ENCODE peak calls at places on chromosomes 5 and 9, in six cellular contexts. M is fibroblast of lung, A is DND-41, O is cardiac muscle cell, X is kidney, Y is heart right ventricle. E is an unnamed sample.

GRCh38 chr5:73454379-73455036 is 5.9 kb upstream of the FOXD1 start:
- DNase-seq in M (peak), A (peak), O (peak), X (no peak), Y (no peak), E (peak)

GRCh38 chr5:40689442-40689841 is 9.7 kb downstream of the PTGER4 start:
- DNase-seq in M (peak), A (no peak), O (no peak), X (no peak), Y (no peak), E (peak)

GRCh38 chr9:92489209-92489608 is 6.9 kb upstream of the ASPN start:
- DNase-seq in M (peak), A (no peak), O (no peak), X (no peak), Y (no peak), E (no peak)

GRCh38 chr5:179217356-179217755 is 127.9 kb downstream of the ADAMTS2 start:
- DNase-seq in M (peak), A (no peak), O (no peak), X (no peak), Y (no peak), E (no peak)

GRCh38 chr5:139410121-139410885 is 6.4 kb upstream of the SPATA24 start:
- DNase-seq in M (no peak), A (no peak), O (no peak), X (no peak), Y (no peak), E (no peak)

GRCh38 chr5:137446611-137447010 is 52.5 kb downstream of the SPOCK1 start:
- DNase-seq in M (no peak), A (no peak), O (no peak), X (no peak), Y (no peak), E (no peak)

GRCh38 chr5:111859533-111860270 is 102.7 kb upstream of the NREP start:
- DNase-seq in M (peak), A (no peak), O (no peak), X (no peak), Y (no peak), E (peak)

GRCh38 chr5:87770016-87770415 is 357.3 kb upstream of the CCNH start:
- DNase-seq in M (no peak), A (no peak), O (no peak), X (no peak), Y (no peak), E (no peak)

GRCh38 chr9:12935714-12936113 is 160.9 kb downstream of the LURAP1L start:
- DNase-seq in M (peak), A (no peak), O (no peak), X (no peak), Y (no peak), E (no peak)

GRCh38 chr9:133708123-133708769 is 29.9 kb downstream of the SARDH start:
- DNase-seq in M (no peak), A (no peak), O (no peak), X (peak), Y (no peak), E (no peak)

GRCh38 chr9:92480332-92480771 is 2.0 kb downstream of the ASPN start:
- DNase-seq in M (peak), A (no peak), O (no peak), X (no peak), Y (no peak), E (no peak)

GRCh38 chr5:72363146-72363802 is 43.1 kb downstream of the PTCD2 start:
- DNase-seq in M (peak), A (no peak), O (no peak), X (no peak), Y (no peak), E (peak)

GRCh38 chr5:78065073-78065472 is 229.4 kb downstream of the AP3B1 start:
- DNase-seq in M (no peak), A (no peak), O (no peak), X (peak), Y (no peak), E (no peak)

GRCh38 chr5:131944700-131945550 is 538 bp downstream of the MEIKIN start:
- DNase-seq in M (no peak), A (no peak), O (no peak), X (peak), Y (no peak), E (no peak)

GRCh38 chr5:173499471-173500212 is 116.8 kb downstream of the BOD1 start:
- DNase-seq in M (no peak), A (no peak), O (no peak), X (no peak), Y (peak), E (no peak)

GRCh38 chr5:38414348-38414747 is 142.1 kb downstream of the LIFR start:
- DNase-seq in M (no peak), A (no peak), O (no peak), X (no peak), Y (no peak), E (no peak)

GRCh38 chr5:8568858-8569257 is 699.9 kb downstream of the MTRR start:
- DNase-seq in M (no peak), A (no peak), O (no peak), X (no peak), Y (no peak), E (no peak)

GRCh38 chr5:88021141-88021540 is 247.5 kb downstream of the TMEM161B start:
- DNase-seq in M (no peak), A (no peak), O (no peak), X (no peak), Y (no peak), E (no peak)

GRCh38 chr5:163565931-163566608 is 60.7 kb downstream of the MAT2B start:
- DNase-seq in M (peak), A (no peak), O (peak), X (no peak), Y (no peak), E (peak)

GRCh38 chr5:141420855-141421488 is at the start of gene PCDHGA11:
- DNase-seq in M (peak), A (peak), O (no peak), X (no peak), Y (no peak), E (no peak)

DNA sequence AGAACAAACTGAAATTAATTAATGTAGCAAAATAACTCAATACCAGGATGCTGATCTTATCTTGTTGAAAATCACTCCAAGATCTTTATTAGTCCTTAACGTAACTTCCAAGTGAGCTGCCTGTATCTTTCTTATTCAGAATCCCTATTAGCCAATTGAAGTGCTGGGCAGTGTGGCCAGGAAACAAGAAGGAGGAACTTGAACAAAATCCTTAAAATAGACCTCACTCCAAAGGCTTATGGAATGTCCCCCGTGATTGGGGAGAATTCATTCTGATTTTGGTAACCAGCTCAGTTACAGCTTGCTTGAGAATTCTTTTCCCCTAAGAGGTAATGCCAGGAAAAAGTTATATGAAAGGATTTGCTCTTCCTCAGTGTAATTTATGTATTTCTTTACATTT is 171.0 kb downstream of the DEPDC1B start:
- DNase-seq in M (no peak), A (no peak), O (no peak), X (no peak), Y (no peak), E (no peak)
- H3K27ac ChIP-seq in M (no peak), A (no peak), O (no peak), X (no peak), Y (no peak), E (no peak)

GRCh38 chr5:91925249-91925648 is 542.1 kb upstream of the ARRDC3 start:
- DNase-seq in M (peak), A (no peak), O (no peak), X (no peak), Y (no peak), E (no peak)

GRCh38 chr5:91927439-91927838 is 544.3 kb upstream of the ARRDC3 start:
- DNase-seq in M (no peak), A (no peak), O (no peak), X (no peak), Y (no peak), E (no peak)

GRCh38 chr5:91929522-91929817 is 546.4 kb upstream of the ARRDC3 start:
- DNase-seq in M (no peak), A (no peak), O (no peak), X (no peak), Y (no peak), E (no peak)

GRCh38 chr5:91928751-91929521 is 545.8 kb upstream of the ARRDC3 start:
- DNase-seq in M (peak), A (no peak), O (peak), X (no peak), Y (no peak), E (peak)
- TF ChIP-seq CTCF in M (peak), A (peak), O (peak), X (peak), Y (peak), E (peak)

GRCh38 chr9:120893585-120893857 is 16.5 kb upstream of the PHF19 start:
- DNase-seq in M (peak), A (no peak), O (no peak), X (no peak), Y (no peak), E (no peak)
- H3K27ac ChIP-seq in M (no peak), A (peak), O (no peak), X (no peak), Y (no peak), E (no peak)

GRCh38 chr5:94908889-94909480 is 290.5 kb downstream of the SLF1 start:
- DNase-seq in M (peak), A (no peak), O (peak), X (no peak), Y (no peak), E (peak)
- TF ChIP-seq CTCF in M (peak), A (peak), O (peak), X (peak), Y (peak), E (peak)

E was measured in RWPE1.